ENCODE peak calls at places on chromosomes 3 and 15, in seven cellular contexts. G is SJSA1, L is AG04449, N is left lung, Y is H1, P is fibroblast of pulmonary artery, T is astrocyte. S is an unnamed sample.

GRCh38 chr3:136068708-136069107 is 103.2 kb downstream of the PPP2R3A start:
- DNase-seq in Y (no peak), P (no peak), L (peak), T (peak), N (no peak), G (peak), S (no peak)

GRCh38 chr15:67066041-67067021 is 929 bp downstream of the SMAD3 start:
- DNase-seq in P (no peak), Y (no peak), L (no peak), N (peak), T (no peak), G (peak), S (no peak)

GRCh38 chr15:73624530-73624929 is 8.7 kb downstream of the NPTN start:
- DNase-seq in L (no peak), G (no peak), N (no peak), Y (no peak), P (no peak), T (no peak), S (peak)

GRCh38 chr3:3013299-3013698 is 96.9 kb downstream of the IL5RA start:
- DNase-seq in Y (no peak), G (no peak), P (no peak), T (no peak), N (no peak), L (no peak), S (no peak)

GRCh38 chr3:37935290-37935668 is 55.3 kb upstream of the VILL start:
- DNase-seq in Y (no peak), G (peak), P (peak), N (no peak), L (no peak), T (peak), S (peak)

GRCh38 chr3:156483426-156483825 is 71.5 kb downstream of the SSR3 start:
- DNase-seq in L (no peak), Y (no peak), P (peak), N (no peak), T (peak), G (peak), S (peak)

GRCh38 chr3:177633671-177634207 is 436.5 kb upstream of the TBL1XR1 start:
- DNase-seq in Y (no peak), T (peak), P (peak), L (peak), N (no peak), G (peak), S (peak)

GRCh38 chr3:128620268-128620691 is 30.3 kb downstream of the RPN1 start:
- DNase-seq in P (no peak), L (no peak), N (no peak), G (no peak), Y (no peak), T (no peak), S (no peak)

GRCh38 chr3:151372063-151372820 is 12.3 kb downstream of the P2RY12 start:
- DNase-seq in T (peak), N (no peak), G (no peak), L (no peak), P (peak), Y (no peak), S (no peak)

GRCh38 chr3:183427206-183428139 is 946 bp downstream of the MCF2L2 start:
- DNase-seq in N (no peak), L (no peak), P (no peak), G (no peak), Y (no peak), T (no peak), S (no peak)

GRCh38 chr3:32945136-32945535 is 6.3 kb upstream of the CCR4 start:
- DNase-seq in G (peak), L (no peak), T (peak), Y (no peak), N (no peak), P (peak), S (no peak)

GRCh38 chr15:85727068-85727467 is 67.7 kb downstream of the KLHL25 start:
- DNase-seq in G (no peak), L (no peak), P (no peak), T (no peak), N (no peak), Y (no peak), S (peak)

GRCh38 chr3:59101091-59101738 is 51.4 kb upstream of the CFAP20DC start:
- DNase-seq in N (no peak), T (peak), L (no peak), Y (no peak), P (peak), G (no peak), S (no peak)

GRCh38 chr3:24985631-24986030 is 442.4 kb upstream of the RARB start:
- DNase-seq in G (no peak), T (no peak), N (peak), L (no peak), P (no peak), Y (no peak), S (no peak)

GRCh38 chr15:101000271-101000681 is 81.1 kb downstream of the LRRK1 start:
- DNase-seq in P (peak), N (no peak), G (peak), T (peak), L (no peak), Y (peak), S (no peak)

GRCh38 chr15:100252359-100252758 is 89.4 kb downstream of the ADAMTS17 start:
- DNase-seq in Y (no peak), G (no peak), N (no peak), L (no peak), P (no peak), T (no peak), S (no peak)

GRCh38 chr15:23570466-23570865 is 5.0 kb downstream of the MKRN3 start:
- DNase-seq in T (peak), L (no peak), N (no peak), Y (no peak), P (peak), G (no peak), S (no peak)

GRCh38 chr3:4994823-4995499 is 15.7 kb downstream of the BHLHE40 start:
- DNase-seq in L (no peak), Y (no peak), N (no peak), G (peak), P (peak), T (peak), S (peak)

GRCh38 chr3:195715583-195716266 is 5.1 kb upstream of the MUC20 start:
- DNase-seq in N (no peak), G (no peak), P (no peak), Y (no peak), L (no peak), T (no peak), S (no peak)

GRCh38 chr3:127158614-127159221 is 34.2 kb upstream of the PRR23E start:
- DNase-seq in T (no peak), L (no peak), P (peak), G (no peak), Y (peak), N (no peak), S (peak)

GRCh38 chr3:147945968-147946519 is 536.9 kb downstream of the ZIC1 start:
- DNase-seq in T (peak), N (no peak), L (peak), P (peak), G (peak), Y (no peak), S (peak)

GRCh38 chr15:57560976-57561711 is 30.6 kb upstream of the MYZAP start:
- DNase-seq in N (no peak), Y (peak), P (peak), G (peak), T (peak), L (peak), S (peak)

GRCh38 chr15:66897381-66897780 is 168.0 kb upstream of the SMAD3 start:
- DNase-seq in P (no peak), N (no peak), T (no peak), L (no peak), G (no peak), Y (no peak), S (no peak)

GRCh38 chr3:190811775-190812480 is 50.6 kb downstream of the GMNC start:
- DNase-seq in G (peak), L (peak), T (peak), P (peak), Y (peak), N (no peak), S (peak)

GRCh38 chr3:156535162-156535627 is 19.7 kb downstream of the SSR3 start:
- DNase-seq in G (peak), P (peak), N (no peak), Y (no peak), L (peak), T (peak), S (peak)

GRCh38 chr15:67501836-67502461 is 19.0 kb upstream of the C15orf61 start:
- DNase-seq in G (no peak), N (no peak), P (no peak), T (no peak), Y (no peak), L (no peak), S (no peak)

GRCh38 chr3:36381311-36381956 is 1.1 kb downstream of the STAC start:
- DNase-seq in G (no peak), P (no peak), T (no peak), N (no peak), L (no peak), Y (no peak), S (no peak)

DNA sequence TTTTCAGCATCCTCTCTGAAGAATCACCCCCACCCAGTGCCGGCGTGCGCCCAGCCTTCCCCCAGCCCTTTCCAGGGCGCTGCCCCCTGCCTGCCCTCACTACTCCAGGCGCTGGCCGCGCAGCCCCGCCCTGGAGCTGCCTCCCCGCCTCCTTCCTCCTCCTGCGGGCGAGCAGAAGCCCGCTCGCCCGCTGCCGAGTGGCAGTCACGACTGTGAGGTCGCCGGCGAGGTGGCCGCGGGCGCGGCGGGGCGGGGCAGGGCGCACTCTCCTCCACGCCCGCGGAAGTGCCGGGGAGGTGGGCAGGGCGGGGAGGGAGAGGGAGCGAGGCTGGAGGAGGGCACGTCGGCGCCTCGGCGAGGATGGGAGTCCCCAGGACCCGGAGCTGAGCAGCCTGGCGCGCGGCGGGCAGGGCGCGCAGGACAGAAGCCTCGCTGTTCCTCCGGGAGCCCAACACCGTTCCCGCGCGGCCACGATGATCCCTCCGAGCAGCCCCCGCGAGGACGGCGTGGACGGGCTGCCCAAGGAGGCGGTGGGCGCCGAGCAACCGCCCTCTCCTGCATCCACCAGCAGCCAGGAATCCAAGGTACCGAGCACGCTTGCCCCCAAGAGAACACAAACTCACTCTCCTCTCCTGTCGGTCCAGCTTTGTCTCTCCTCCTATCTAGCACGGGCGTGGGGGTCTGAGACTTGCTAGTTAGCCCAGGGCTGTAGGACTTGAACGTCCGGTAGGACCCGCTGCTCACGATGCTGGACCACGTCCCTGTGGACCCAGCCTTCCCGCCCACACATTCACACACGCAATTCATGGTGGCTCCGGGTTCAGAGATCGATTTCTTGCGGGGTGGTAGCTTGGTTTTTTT is at the start of gene STAC:
- DNase-seq in Y (peak), P (no peak), N (peak), L (no peak), G (peak), T (peak), S (no peak)
- H3K4me3 ChIP-seq in Y (peak), P (peak), N (peak), L (peak), G (peak), T (peak), S (peak)

GRCh38 chr3:55486101-55486856 is 827 bp downstream of the WNT5A start:
- DNase-seq in T (peak), P (peak), G (peak), L (no peak), Y (peak), N (peak), S (peak)

GRCh38 chr3:55484741-55485207 is 2.3 kb downstream of the WNT5A start:
- DNase-seq in T (no peak), Y (no peak), L (no peak), G (no peak), N (no peak), P (no peak), S (peak)

GRCh38 chr3:55486857-55487375 is at the start of gene WNT5A:
- DNase-seq in Y (no peak), P (peak), N (peak), L (no peak), T (peak), G (peak), S (peak)

GRCh38 chr3:55484191-55484644 is 2.9 kb downstream of the WNT5A start:
- DNase-seq in N (no peak), G (no peak), T (no peak), Y (peak), L (no peak), P (no peak), S (no peak)

DNA sequence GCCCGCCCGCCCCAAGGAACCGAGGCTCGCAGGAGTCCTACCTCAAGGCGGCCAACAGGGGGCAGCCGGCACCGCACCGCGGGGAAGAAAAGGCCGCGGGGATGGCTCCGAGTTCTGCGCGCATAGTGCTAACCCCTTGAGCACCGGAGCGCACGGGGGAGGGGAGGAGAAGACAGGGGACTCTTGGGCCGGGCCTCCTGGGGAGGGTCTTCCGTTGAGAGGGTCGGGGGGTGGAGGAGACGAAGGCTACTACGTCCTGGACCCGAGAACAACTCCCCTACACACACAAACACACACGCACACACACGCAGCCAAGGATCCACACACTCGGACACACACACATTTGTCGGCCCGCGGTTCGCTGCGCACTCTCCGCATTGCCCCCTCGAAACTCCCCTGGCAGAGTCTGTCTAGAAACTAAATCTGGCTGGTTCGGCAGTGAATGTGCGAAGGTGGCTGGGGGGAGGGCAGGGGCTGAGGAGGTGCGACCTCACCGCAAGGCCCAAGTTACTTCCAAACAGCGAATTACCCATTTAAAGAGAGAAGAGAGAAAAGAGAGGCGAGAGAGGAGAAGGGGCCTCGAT is 1.8 kb downstream of the WNT5A start:
- DNase-seq in Y (peak), L (no peak), G (peak), P (peak), N (peak), T (peak), S (peak)
- H3K4me3 ChIP-seq in Y (peak), L (peak), G (peak), P (peak), N (peak), T (peak), S (peak)

DNA sequence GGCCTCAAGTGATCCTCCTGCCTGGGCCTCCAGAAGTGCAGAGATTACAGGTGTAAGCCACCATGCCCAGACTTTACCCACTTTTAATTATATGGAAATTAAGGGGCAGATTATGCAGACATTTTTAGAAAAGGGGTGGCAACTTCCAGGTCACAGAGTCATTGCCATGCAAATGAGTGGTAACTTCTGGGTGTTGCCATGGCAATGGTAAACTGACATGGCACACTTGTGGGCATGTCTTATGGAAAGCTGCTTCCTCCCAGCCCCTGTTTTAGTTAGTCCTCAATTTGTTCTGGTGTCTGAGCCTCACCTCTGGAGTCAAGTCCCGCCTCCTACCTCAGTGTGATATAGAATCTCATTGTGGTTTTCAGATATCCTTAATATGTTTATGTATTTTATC is 49.7 kb downstream of the PCNP start:
- DNase-seq in N (no peak), G (no peak), L (no peak), P (no peak), Y (no peak), T (no peak), S (no peak)
- H3K4me3 ChIP-seq in N (no peak), G (no peak), L (no peak), P (no peak), Y (no peak), T (no peak), S (no peak)

DNA sequence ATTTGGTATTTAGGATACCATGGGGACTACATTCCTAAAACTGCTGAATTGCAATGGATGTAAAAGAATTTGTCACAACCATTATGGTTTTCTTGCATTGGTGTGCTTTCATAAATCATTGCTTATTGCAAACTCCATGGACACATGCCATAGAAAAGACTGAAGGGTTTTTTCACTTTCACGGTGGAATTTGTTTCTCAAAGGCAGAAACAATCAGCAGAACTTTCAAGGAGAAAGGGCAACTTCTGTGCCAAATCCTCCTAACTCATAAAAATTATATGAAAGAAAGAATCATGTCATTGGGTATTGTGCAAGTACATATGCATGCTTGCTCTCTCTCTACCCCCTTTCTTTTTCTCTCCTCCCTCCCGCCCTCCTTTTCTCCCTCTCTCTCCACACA is 492.3 kb downstream of the TUSC7 start:
- DNase-seq in Y (no peak), P (no peak), N (no peak), T (no peak), L (no peak), G (no peak), S (no peak)
- H3K4me3 ChIP-seq in Y (no peak), P (no peak), N (no peak), T (no peak), L (no peak), G (no peak), S (no peak)

GRCh38 chr3:172688588-172688987 is 22.3 kb downstream of the NCEH1 start:
- DNase-seq in L (no peak), Y (no peak), G (no peak), P (no peak), T (no peak), N (no peak), S (no peak)
- H3K4me3 ChIP-seq in L (no peak), Y (no peak), G (no peak), P (no peak), T (no peak), N (no peak), S (no peak)